ENCODE peak calls at places on chromosomes 3 and 15, in five cellular contexts. One of them, this sample, is unnamed.

GRCh38 chr3:13839253-13839652 is 40.6 kb downstream of the WNT7A start:
- DNase-seq in hippocampal formation: no peak
- DNase-seq in iris pigment epithelial cell: no peak
- DNase-seq in activated naive CD8-positive, alpha-beta T cell treated with anti-CD3 and anti-CD28 coated beads for 36 hours: no peak
- DNase-seq in GM23338: no peak
- DNase-seq in this sample: no peak

GRCh38 chr3:23999012-23999641 is 54.0 kb downstream of the NR1D2 start:
- DNase-seq in iris pigment epithelial cell: peak
- DNase-seq in GM23338: peak
- DNase-seq in hippocampal formation: peak
- DNase-seq in activated naive CD8-positive, alpha-beta T cell treated with anti-CD3 and anti-CD28 coated beads for 36 hours: peak
- DNase-seq in this sample: peak

GRCh38 chr3:160226026-160226739 is 961 bp downstream of the C3orf80 start:
- DNase-seq in activated naive CD8-positive, alpha-beta T cell treated with anti-CD3 and anti-CD28 coated beads for 36 hours: no peak
- DNase-seq in GM23338: peak
- DNase-seq in iris pigment epithelial cell: no peak
- DNase-seq in hippocampal formation: no peak
- DNase-seq in this sample: no peak

GRCh38 chr15:56001476-56002078 is 8.2 kb upstream of the NEDD4 start:
- DNase-seq in iris pigment epithelial cell: no peak
- DNase-seq in activated naive CD8-positive, alpha-beta T cell treated with anti-CD3 and anti-CD28 coated beads for 36 hours: no peak
- DNase-seq in hippocampal formation: no peak
- DNase-seq in GM23338: no peak
- DNase-seq in this sample: no peak

GRCh38 chr15:101272584-101272983 is 4.7 kb downstream of the SELENOS start:
- DNase-seq in iris pigment epithelial cell: no peak
- DNase-seq in hippocampal formation: no peak
- DNase-seq in activated naive CD8-positive, alpha-beta T cell treated with anti-CD3 and anti-CD28 coated beads for 36 hours: no peak
- DNase-seq in GM23338: no peak
- DNase-seq in this sample: no peak

GRCh38 chr3:32460031-32460749 is 42.5 kb downstream of the CMTM6 start:
- DNase-seq in GM23338: peak
- DNase-seq in hippocampal formation: no peak
- DNase-seq in activated naive CD8-positive, alpha-beta T cell treated with anti-CD3 and anti-CD28 coated beads for 36 hours: peak
- DNase-seq in iris pigment epithelial cell: no peak
- DNase-seq in this sample: peak

GRCh38 chr3:58085616-58086015 is 77.4 kb downstream of the FLNB start:
- DNase-seq in hippocampal formation: no peak
- DNase-seq in activated naive CD8-positive, alpha-beta T cell treated with anti-CD3 and anti-CD28 coated beads for 36 hours: no peak
- DNase-seq in GM23338: no peak
- DNase-seq in iris pigment epithelial cell: no peak
- DNase-seq in this sample: no peak

GRCh38 chr3:64650710-64651109 is 37.1 kb downstream of the ADAMTS9 start:
- DNase-seq in activated naive CD8-positive, alpha-beta T cell treated with anti-CD3 and anti-CD28 coated beads for 36 hours: no peak
- DNase-seq in GM23338: no peak
- DNase-seq in hippocampal formation: no peak
- DNase-seq in iris pigment epithelial cell: peak
- DNase-seq in this sample: no peak

GRCh38 chr3:134857776-134858515 is 62.9 kb downstream of the EPHB1 start:
- DNase-seq in iris pigment epithelial cell: no peak
- DNase-seq in GM23338: no peak
- DNase-seq in activated naive CD8-positive, alpha-beta T cell treated with anti-CD3 and anti-CD28 coated beads for 36 hours: no peak
- DNase-seq in hippocampal formation: no peak
- DNase-seq in this sample: no peak

GRCh38 chr3:53464424-53464823 is 30.0 kb upstream of the CACNA1D start:
- DNase-seq in activated naive CD8-positive, alpha-beta T cell treated with anti-CD3 and anti-CD28 coated beads for 36 hours: no peak
- DNase-seq in hippocampal formation: no peak
- DNase-seq in GM23338: peak
- DNase-seq in iris pigment epithelial cell: peak
- DNase-seq in this sample: no peak

GRCh38 chr15:85598718-85599398 is 195.9 kb downstream of the KLHL25 start:
- DNase-seq in GM23338: no peak
- DNase-seq in iris pigment epithelial cell: no peak
- DNase-seq in activated naive CD8-positive, alpha-beta T cell treated with anti-CD3 and anti-CD28 coated beads for 36 hours: no peak
- DNase-seq in hippocampal formation: no peak
- DNase-seq in this sample: no peak

GRCh38 chr15:63246691-63247464 is 30.5 kb upstream of the APH1B start:
- DNase-seq in GM23338: no peak
- DNase-seq in hippocampal formation: no peak
- DNase-seq in iris pigment epithelial cell: peak
- DNase-seq in activated naive CD8-positive, alpha-beta T cell treated with anti-CD3 and anti-CD28 coated beads for 36 hours: no peak
- DNase-seq in this sample: no peak

GRCh38 chr3:60841355-60841754 is 409.9 kb downstream of the FHIT start:
- DNase-seq in iris pigment epithelial cell: peak
- DNase-seq in hippocampal formation: no peak
- DNase-seq in GM23338: no peak
- DNase-seq in activated naive CD8-positive, alpha-beta T cell treated with anti-CD3 and anti-CD28 coated beads for 36 hours: no peak
- DNase-seq in this sample: no peak

GRCh38 chr3:113602836-113603235 is 70.5 kb downstream of the SIDT1 start:
- DNase-seq in activated naive CD8-positive, alpha-beta T cell treated with anti-CD3 and anti-CD28 coated beads for 36 hours: no peak
- DNase-seq in hippocampal formation: no peak
- DNase-seq in GM23338: no peak
- DNase-seq in iris pigment epithelial cell: no peak
- DNase-seq in this sample: no peak

GRCh38 chr3:38136807-38137614 is at the start of gene ACAA1:
- DNase-seq in iris pigment epithelial cell: peak
- DNase-seq in GM23338: peak
- DNase-seq in hippocampal formation: peak
- DNase-seq in activated naive CD8-positive, alpha-beta T cell treated with anti-CD3 and anti-CD28 coated beads for 36 hours: peak
- DNase-seq in this sample: peak

GRCh38 chr3:14725564-14726420 is 50.9 kb downstream of the C3orf20 start:
- DNase-seq in iris pigment epithelial cell: no peak
- DNase-seq in activated naive CD8-positive, alpha-beta T cell treated with anti-CD3 and anti-CD28 coated beads for 36 hours: no peak
- DNase-seq in GM23338: peak
- DNase-seq in hippocampal formation: no peak
- DNase-seq in this sample: no peak

GRCh38 chr3:50324351-50325144 is 2.0 kb upstream of the HYAL2 start:
- DNase-seq in activated naive CD8-positive, alpha-beta T cell treated with anti-CD3 and anti-CD28 coated beads for 36 hours: peak
- DNase-seq in iris pigment epithelial cell: peak
- DNase-seq in GM23338: peak
- DNase-seq in hippocampal formation: no peak
- DNase-seq in this sample: peak

GRCh38 chr15:87604857-87605446 is 651.6 kb downstream of the NTRK3 start:
- DNase-seq in hippocampal formation: no peak
- DNase-seq in activated naive CD8-positive, alpha-beta T cell treated with anti-CD3 and anti-CD28 coated beads for 36 hours: no peak
- DNase-seq in GM23338: peak
- DNase-seq in iris pigment epithelial cell: peak
- DNase-seq in this sample: no peak

GRCh38 chr3:105322570-105323273 is 44.0 kb upstream of the ALCAM start:
- DNase-seq in hippocampal formation: no peak
- DNase-seq in GM23338: no peak
- DNase-seq in activated naive CD8-positive, alpha-beta T cell treated with anti-CD3 and anti-CD28 coated beads for 36 hours: no peak
- DNase-seq in iris pigment epithelial cell: peak
- DNase-seq in this sample: no peak